ENCODE peak calls at places on chromosomes 16 and 17, in four cellular contexts. S is fibroblast of pulmonary artery, O is amniotic stem cell, L is GM10248. M is an unnamed sample.

GRCh38 chr16:31179153-31179746 is 689 bp upstream of the FUS start:
- DNase-seq in L (no peak), S (no peak), O (no peak), M (no peak)

GRCh38 chr17:44081681-44082080 is 11.1 kb downstream of the G6PC3 start:
- DNase-seq in O (no peak), L (no peak), S (no peak), M (no peak)

GRCh38 chr16:85173981-85174751 is 61.9 kb upstream of the CIBAR2 start:
- DNase-seq in S (peak; percentile 75), O (peak; percentile 73), L (no peak), M (no peak)

GRCh38 chr16:58753711-58754134 is 19.6 kb upstream of the GOT2 start:
- DNase-seq in O (no peak), L (no peak), S (no peak), M (no peak)

GRCh38 chr16:48833461-48833860 is 223.5 kb upstream of the N4BP1 start:
- DNase-seq in S (no peak), O (no peak), L (no peak), M (no peak)

GRCh38 chr17:4444782-4445473 is 11.2 kb downstream of the SPNS3 start:
- DNase-seq in S (no peak), L (no peak), O (no peak), M (no peak)

GRCh38 chr17:73953206-73954033 is 250.1 kb upstream of the RPL38 start:
- DNase-seq in S (no peak), L (no peak), O (no peak), M (no peak)

GRCh38 chr16:70416748-70417616 is 21.9 kb downstream of the ST3GAL2 start:
- DNase-seq in S (no peak), L (peak; percentile 78), O (no peak), M (no peak)

GRCh38 chr17:82603981-82604448 is 44.2 kb downstream of the WDR45B start:
- DNase-seq in S (no peak), O (no peak), L (no peak), M (peak; percentile 31)

GRCh38 chr16:69918241-69918640 is 32.9 kb upstream of the CLEC18A start:
- DNase-seq in S (no peak), L (no peak), O (no peak), M (no peak)

GRCh38 chr17:47180337-47180736 is 8.8 kb downstream of the CDC27 start:
- DNase-seq in S (peak; percentile 17), L (no peak), O (no peak), M (no peak)

GRCh38 chr16:16145286-16145685 is 78.0 kb downstream of the ABCC6 start:
- DNase-seq in O (no peak), L (no peak), S (no peak), M (no peak)

GRCh38 chr17:43528319-43528987 is 17.7 kb downstream of the ETV4 start:
- DNase-seq in L (no peak), O (no peak), S (no peak), M (no peak)

GRCh38 chr16:69565611-69566436 is at the start of gene NFAT5:
- DNase-seq in O (peak; percentile 60), S (peak; percentile 86), L (peak; percentile 84), M (no peak)

GRCh38 chr16:4558026-4558425 is 1.9 kb downstream of the C16orf96 start:
- DNase-seq in L (no peak), S (no peak), O (no peak), M (no peak)

GRCh38 chr17:77074681-77075080 is 66.1 kb upstream of the SEC14L1 start:
- DNase-seq in O (no peak), S (no peak), L (no peak), M (no peak)

GRCh38 chr16:66028505-66029216 is 337.8 kb upstream of the CDH5 start:
- DNase-seq in S (peak; percentile 67), O (peak; percentile 41), L (no peak), M (no peak)

GRCh38 chr17:70544307-70544706 is 375.0 kb downstream of the KCNJ2 start:
- DNase-seq in S (no peak), L (no peak), O (no peak), M (no peak)

GRCh38 chr17:63945851-63946439 is 13.8 kb upstream of the CD79B start:
- DNase-seq in L (peak; percentile 69), S (no peak), O (no peak), M (no peak)

GRCh38 chr17:66960623-66961022 is 3.9 kb upstream of the CACNG4 start:
- DNase-seq in S (no peak), O (no peak), L (no peak), M (peak; percentile 45)

GRCh38 chr17:81925860-81926450 is 1.6 kb downstream of the MAFG start:
- DNase-seq in L (no peak), O (no peak), S (no peak), M (no peak)

GRCh38 chr16:10971560-10971961 is 27.2 kb downstream of the CLEC16A start:
- DNase-seq in O (peak; percentile 80), L (peak; percentile 48), S (peak; percentile 94), M (no peak)

GRCh38 chr17:5434984-5435383 is 4.0 kb downstream of the C1QBP start:
- DNase-seq in O (no peak), L (no peak), S (no peak), M (no peak)

GRCh38 chr16:21023509-21024202 is 123.1 kb downstream of the LYRM1 start:
- DNase-seq in S (peak; percentile 39), O (no peak), L (no peak), M (no peak)